ENCODE peak calls at places on chromosomes 13 and 19, in four cellular contexts. S is AG04450; P is NCI-H69; I is stimulated activated CD8-positive, alpha-beta memory T cell treated with anti-CD3 and anti-CD28 coated beads, Interleukin-15, amount 100 ng/mL, for 1 hour. V is an unnamed sample.

GRCh38 chr19:39934584-39935233 is at the start of gene FCGBP:
- DNase-seq in P (peak; percentile 3), I (no peak), S (no peak), V (no peak)

GRCh38 chr19:40312533-40312932 is 27.4 kb upstream of the AKT2 start:
- DNase-seq in I (no peak), P (no peak), S (no peak), V (no peak)

GRCh38 chr13:98228661-98229349 is 51.7 kb upstream of the RNF113B start:
- DNase-seq in I (no peak), P (no peak), S (no peak), V (no peak)

GRCh38 chr13:66492479-66492878 is 737.7 kb downstream of the PCDH9 start:
- DNase-seq in S (no peak), P (peak; percentile 76), I (no peak), V (no peak)

GRCh38 chr19:15337202-15337601 is 4.9 kb upstream of the BRD4 start:
- DNase-seq in I (no peak), S (no peak), P (no peak), V (no peak)

GRCh38 chr19:708154-709141 is at the start of gene PALM:
- DNase-seq in P (peak; percentile 74), I (no peak), S (no peak), V (no peak)

GRCh38 chr19:46727757-46728156 is 10.8 kb upstream of the PRKD2 start:
- DNase-seq in S (no peak), I (no peak), P (no peak), V (no peak)

GRCh38 chr19:7386308-7386707 is 37.6 kb downstream of the ARHGEF18 start:
- DNase-seq in P (no peak), I (no peak), S (no peak), V (no peak)

GRCh38 chr19:4592445-4592844 is 33.0 kb upstream of the SEMA6B start:
- DNase-seq in S (no peak), I (no peak), P (no peak), V (no peak)

GRCh38 chr13:67136157-67136556 is 94.0 kb downstream of the PCDH9 start:
- DNase-seq in S (no peak), P (peak; percentile 71), I (no peak), V (no peak)